ENCODE peak calls at places on chromosomes 4 and X, in ten cellular contexts. H is amygdala; E is Peyer's patch; L is mesenchymal stem cell; D is activated CD4-positive, alpha-beta T cell treated with anti-CD3 and anti-CD28 coated beads, Interleukin-2, amount 10 ng/mL, durations not matched to agents 24 days and 14 days; X is epithelial cell of proximal tubule; M is hippocampal formation; Y is RKO; B is HCEC 1CT; C is brain microvascular endothelial cell. P is an unnamed sample.

GRCh38 chr4:1116837-1117236 is 3.5 kb upstream of the RNF212 start:
- DNase-seq in H (peak), E (no peak), L (no peak), D (peak), X (peak), M (peak), Y (no peak), B (no peak), C (no peak), P (no peak)

GRCh38 chr4:1856920-1857699 is 1.2 kb upstream of the LETM1 start:
- DNase-seq in H (no peak), E (no peak), L (no peak), D (no peak), X (no peak), M (no peak), Y (peak), B (no peak), C (no peak), P (no peak)

GRCh38 chrX:45557390-45557789 is 356.7 kb upstream of the DIPK2B start:
- DNase-seq in H (no peak), E (no peak), L (peak), D (no peak), X (no peak), M (no peak), Y (peak), B (no peak), C (no peak), P (no peak)

GRCh38 chrX:37905436-37906147 is 58.2 kb upstream of the DYNLT3 start:
- DNase-seq in H (no peak), E (no peak), L (peak), D (no peak), X (no peak), M (no peak), Y (no peak), B (no peak), C (peak), P (peak)

GRCh38 chrX:11437642-11438379 is 144.6 kb downstream of the AMELX start:
- DNase-seq in H (no peak), E (no peak), L (peak), D (no peak), X (no peak), M (no peak), Y (peak), B (peak), C (peak), P (no peak)

GRCh38 chrX:38839944-38840343 is 38.7 kb downstream of the MID1IP1 start:
- DNase-seq in H (no peak), E (no peak), L (no peak), D (no peak), X (no peak), M (no peak), Y (no peak), B (no peak), C (no peak), P (no peak)

GRCh38 chr4:156195914-156196313 is 242.2 kb upstream of the CTSO start:
- DNase-seq in H (no peak), E (no peak), L (no peak), D (no peak), X (no peak), M (no peak), Y (no peak), B (no peak), C (no peak), P (no peak)

GRCh38 chr4:106421441-106422296 is 53.1 kb upstream of the GIMD1 start:
- DNase-seq in H (no peak), E (no peak), L (no peak), D (no peak), X (peak), M (no peak), Y (no peak), B (peak), C (no peak), P (no peak)

GRCh38 chr4:146058531-146058930 is 117.0 kb upstream of the LSM6 start:
- DNase-seq in H (no peak), E (no peak), L (no peak), D (no peak), X (no peak), M (no peak), Y (no peak), B (no peak), C (no peak), P (no peak)

GRCh38 chr4:7698586-7698985 is 241.1 kb downstream of the AFAP1 start:
- DNase-seq in H (no peak), E (no peak), L (peak), D (no peak), X (no peak), M (no peak), Y (no peak), B (no peak), C (no peak), P (no peak)

GRCh38 chr4:1414831-1415680 is 8.8 kb upstream of the NKX1-1 start:
- DNase-seq in H (no peak), E (peak), L (no peak), D (peak), X (no peak), M (no peak), Y (no peak), B (no peak), C (no peak), P (peak)

GRCh38 chrX:151830911-151831310 is 81.8 kb upstream of the MAGEA4 start:
- DNase-seq in H (no peak), E (no peak), L (no peak), D (no peak), X (no peak), M (no peak), Y (no peak), B (no peak), C (peak), P (no peak)

GRCh38 chr4:10069065-10069626 is 47.5 kb downstream of the WDR1 start:
- DNase-seq in H (no peak), E (peak), L (no peak), D (no peak), X (no peak), M (no peak), Y (no peak), B (no peak), C (no peak), P (no peak)

GRCh38 chr4:82705881-82706280 is 92.7 kb downstream of the SCD5 start:
- DNase-seq in H (no peak), E (no peak), L (peak), D (no peak), X (no peak), M (no peak), Y (no peak), B (no peak), C (no peak), P (no peak)

GRCh38 chr4:22190855-22191254 is 242.3 kb upstream of the KCNIP4 start:
- DNase-seq in H (no peak), E (no peak), L (peak), D (no peak), X (peak), M (no peak), Y (peak), B (peak), C (peak), P (no peak)

P was measured in D341Med.